ENCODE peak calls at places on chromosomes 12 and 14, in nine cellular contexts. U, H, Q, M, C, S, O, L and V are unnamed samples.

GRCh38 chr14:100438678-100439592 is 115.8 kb downstream of the SLC25A47 start:
- DNase-seq in U (peak; percentile 98), H (no peak), Q (peak; percentile 83), M (no peak), C (peak; percentile 68), S (peak; percentile 54), O (peak; percentile 32), L (no peak), V (peak; percentile 54)

GRCh38 chr12:67794151-67794550 is 145.6 kb downstream of the DYRK2 start:
- DNase-seq in U (no peak), H (no peak), Q (peak; percentile 72), M (no peak), C (peak; percentile 62), S (no peak), O (no peak), L (no peak), V (no peak)

GRCh38 chr14:100065942-100066574 is 836 bp downstream of the EVL start:
- DNase-seq in U (no peak), H (no peak), Q (no peak), M (peak; percentile 92), C (no peak), S (no peak), O (no peak), L (no peak), V (no peak)

GRCh38 chr12:52363111-52363679 is 4.1 kb downstream of the KRT85 start:
- DNase-seq in U (no peak), H (no peak), Q (no peak), M (no peak), C (no peak), S (no peak), O (no peak), L (no peak), V (no peak)

GRCh38 chr12:41462312-41462711 is 274.2 kb downstream of the PDZRN4 start:
- DNase-seq in U (no peak), H (no peak), Q (no peak), M (no peak), C (no peak), S (no peak), O (no peak), L (no peak), V (no peak)

GRCh38 chr12:48358937-48359509 is 8.3 kb upstream of the ZNF641 start:
- DNase-seq in U (no peak), H (no peak), Q (no peak), M (no peak), C (no peak), S (no peak), O (no peak), L (no peak), V (no peak)

GRCh38 chr14:35991356-35991755 is 165.2 kb downstream of the BRMS1L start:
- DNase-seq in U (no peak), H (no peak), Q (no peak), M (no peak), C (no peak), S (no peak), O (no peak), L (no peak), V (peak; percentile 63)

GRCh38 chr12:113271853-113272561 is 50.7 kb downstream of the TPCN1 start:
- DNase-seq in U (no peak), H (no peak), Q (peak; percentile 82), M (peak; percentile 14), C (peak; percentile 84), S (peak; percentile 52), O (peak; percentile 88), L (no peak), V (peak; percentile 52)

GRCh38 chr12:131836193-131836592 is 8.0 kb downstream of the MMP17 start:
- DNase-seq in U (no peak), H (no peak), Q (peak; percentile 35), M (no peak), C (peak; percentile 45), S (no peak), O (no peak), L (no peak), V (no peak)
- TF ChIP-seq CTCF in U (peak; percentile 52), H (peak; percentile 33), Q (peak; percentile 23), M (no peak), C (peak; percentile 56), S (no peak), O (no peak), L (peak; percentile 16), V (no peak)

GRCh38 chr12:111503116-111503515 is 96.0 kb downstream of the ATXN2 start:
- DNase-seq in U (no peak), H (no peak), Q (no peak), M (no peak), C (peak; percentile 26), S (no peak), O (no peak), L (no peak), V (no peak)

GRCh38 chr12:111506260-111506659 is 92.9 kb downstream of the ATXN2 start:
- DNase-seq in U (no peak), H (no peak), Q (no peak), M (no peak), C (no peak), S (no peak), O (no peak), L (no peak), V (no peak)

GRCh38 chr12:111505601-111506036 is 93.5 kb downstream of the ATXN2 start:
- DNase-seq in U (no peak), H (no peak), Q (no peak), M (no peak), C (no peak), S (no peak), O (no peak), L (no peak), V (no peak)
- TF ChIP-seq CTCF in U (no peak), H (no peak), Q (no peak), M (no peak), C (no peak), S (no peak), O (no peak), L (no peak), V (no peak)

DNA sequence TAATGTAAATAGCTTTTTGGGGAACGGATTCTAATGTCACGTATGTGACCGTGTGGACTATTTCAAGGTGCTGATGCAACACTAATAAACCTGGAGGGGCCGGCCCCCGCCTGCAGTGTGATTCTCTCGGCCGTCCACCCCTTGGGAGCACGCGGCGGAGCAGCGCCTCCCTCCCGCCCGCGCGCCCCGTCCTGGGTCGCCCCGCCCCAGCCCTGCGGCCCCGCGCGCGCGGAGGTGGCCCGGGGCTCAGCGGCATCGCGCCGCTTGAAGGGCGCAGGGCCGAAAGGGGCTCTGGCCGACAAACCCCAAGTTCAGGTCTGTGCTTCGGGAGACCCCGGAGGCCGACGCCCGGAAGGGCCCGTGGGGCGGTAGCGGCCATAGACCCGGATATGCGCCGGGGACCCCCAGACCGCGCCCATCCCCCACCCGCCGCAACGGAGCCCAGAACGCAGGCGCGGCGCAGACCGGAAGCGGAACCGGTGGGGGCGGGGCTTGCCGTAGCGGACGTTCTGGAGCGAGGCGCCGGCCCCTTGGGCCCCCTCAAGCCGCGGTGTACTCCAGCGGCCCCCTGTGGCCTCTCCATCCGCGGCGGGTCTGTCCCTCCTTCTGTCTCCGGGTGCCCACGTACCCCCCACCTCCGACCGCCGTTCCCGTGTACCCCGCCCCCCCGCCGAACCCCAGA is at the start of gene TEX22:
- DNase-seq in U (peak; percentile 75), H (peak; percentile 88), Q (peak; percentile 74), M (peak; percentile 85), C (peak; percentile 80), S (peak; percentile 88), O (peak; percentile 94), L (peak; percentile 94), V (peak; percentile 88)
- TF ChIP-seq CTCF in U (no peak), H (no peak), Q (peak; percentile 8), M (no peak), C (no peak), S (no peak), O (peak; percentile 28), L (no peak), V (peak; percentile 17)

GRCh38 chr12:57902371-57903042 is 38.9 kb upstream of the ATP23 start:
- DNase-seq in U (no peak), H (no peak), Q (no peak), M (peak; percentile 55), C (peak; percentile 64), S (peak; percentile 39), O (no peak), L (no peak), V (peak; percentile 79)
- TF ChIP-seq CTCF in U (no peak), H (no peak), Q (no peak), M (no peak), C (no peak), S (no peak), O (no peak), L (no peak), V (no peak)